ENCODE peak calls at places on chromosomes 2 and 18, in four cellular contexts. K is HepG2, L is SK-N-SH, O is K562. H is an unnamed sample.

GRCh38 chr2:75560022-75560767 is 544 bp downstream of the EVA1A start:
- DNase-seq in K (no peak), L (peak), O (no peak), H (peak)

GRCh38 chr18:29892960-29893558 is 1149.5 kb downstream of the DSC3 start:
- DNase-seq in K (no peak), L (peak), O (peak), H (no peak)

GRCh38 chr2:101205521-101205998 is 47.1 kb upstream of the CNOT11 start:
- DNase-seq in O (no peak), L (peak), K (peak), H (peak)

GRCh38 chr2:143435112-143435511 is 305.9 kb downstream of the ARHGAP15 start:
- DNase-seq in L (no peak), O (no peak), K (no peak), H (no peak)

GRCh38 chr18:25298853-25299274 is 53.1 kb downstream of the ZNF521 start:
- DNase-seq in L (no peak), O (peak), K (no peak), H (no peak)

GRCh38 chr2:177335917-177336450 is 56.6 kb upstream of the AGPS start:
- DNase-seq in K (no peak), L (no peak), O (no peak), H (no peak)

GRCh38 chr18:3297025-3297984 is 35.4 kb downstream of the MYL12B start:
- DNase-seq in L (peak), O (peak), K (peak), H (peak)

GRCh38 chr18:8654482-8655451 is 45.5 kb downstream of the RAB12 start:
- DNase-seq in L (peak), K (no peak), O (peak), H (no peak)

GRCh38 chr2:199258291-199258690 is 199.4 kb downstream of the SATB2 start:
- DNase-seq in K (no peak), O (no peak), L (no peak), H (no peak)

GRCh38 chr18:61606759-61607158 is 273.5 kb downstream of the CDH20 start:
- DNase-seq in O (no peak), K (no peak), L (no peak), H (peak)

GRCh38 chr2:203376173-203376572 is 48.0 kb downstream of the ABI2 start:
- DNase-seq in O (no peak), K (no peak), L (no peak), H (no peak)

GRCh38 chr2:106034325-106034724 is 159.8 kb downstream of the UXS1 start:
- DNase-seq in K (peak), L (no peak), O (no peak), H (no peak)

GRCh38 chr2:106032676-106033075 is 161.4 kb downstream of the UXS1 start:
- DNase-seq in O (no peak), L (no peak), K (no peak), H (no peak)

GRCh38 chr2:106028192-106028591 is 165.9 kb downstream of the UXS1 start:
- DNase-seq in L (no peak), K (no peak), O (no peak), H (no peak)

GRCh38 chr2:106026271-106027190 is 167.6 kb downstream of the UXS1 start:
- DNase-seq in K (no peak), O (no peak), L (no peak), H (no peak)

GRCh38 chr2:106030287-106031268 is 163.5 kb downstream of the UXS1 start:
- DNase-seq in L (no peak), K (peak), O (no peak), H (no peak)
- TF ChIP-seq FOXJ3 in L (no peak), K (peak), O (no peak), H (no peak)

GRCh38 chr2:239880396-239880795 is 144.7 kb downstream of the NDUFA10 start:
- DNase-seq in K (no peak), O (no peak), L (no peak), H (no peak)

GRCh38 chr2:239879423-239880084 is 145.6 kb downstream of the NDUFA10 start:
- DNase-seq in K (no peak), L (peak), O (no peak), H (no peak)

GRCh38 chr2:239882335-239882734 is 142.8 kb downstream of the NDUFA10 start:
- DNase-seq in L (peak), O (peak), K (peak), H (peak)

GRCh38 chr2:239881561-239882320 is 143.4 kb downstream of the NDUFA10 start:
- DNase-seq in O (no peak), L (peak), K (no peak), H (no peak)

GRCh38 chr2:239881031-239881471 is 144.1 kb downstream of the NDUFA10 start:
- DNase-seq in O (no peak), L (no peak), K (no peak), H (no peak)
- TF ChIP-seq FOXJ3 in O (no peak), L (no peak), K (no peak), H (no peak)

GRCh38 chr2:167451496-167452289 is 563.4 kb downstream of the XIRP2 start:
- DNase-seq in L (no peak), K (no peak), O (no peak), H (peak)
- TF ChIP-seq FOXJ3 in L (no peak), K (no peak), O (no peak), H (no peak)

GRCh38 chr2:68837861-68838341 is 33.3 kb downstream of the BMP10 start:
- DNase-seq in K (no peak), L (no peak), O (no peak), H (no peak)
- TF ChIP-seq FOXJ3 in K (no peak), L (no peak), O (no peak), H (no peak)

GRCh38 chr2:233241803-233242202 is 9.7 kb upstream of the ATG16L1 start:
- DNase-seq in O (peak), L (no peak), K (no peak), H (no peak)
- TF ChIP-seq FOXJ3 in O (no peak), L (no peak), K (no peak), H (no peak)

DNA sequence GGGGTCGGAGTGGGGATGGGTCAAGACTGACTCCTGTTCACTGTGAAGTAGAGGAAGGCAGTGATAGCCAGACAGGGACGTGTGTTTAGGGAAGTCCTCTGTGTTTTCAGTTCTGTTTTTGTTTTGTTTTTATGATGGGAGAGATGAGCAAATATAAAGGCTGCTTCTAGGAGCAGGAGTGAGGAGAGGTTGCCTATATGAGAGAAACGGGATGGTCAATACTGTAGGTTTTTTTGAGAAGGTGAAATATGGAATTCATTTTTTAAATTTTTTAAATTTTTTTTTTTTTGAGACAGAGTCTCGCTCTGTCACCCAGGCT is 3.8 kb upstream of the RMC1 start:
- DNase-seq in L (no peak), K (no peak), O (no peak), H (no peak)
- TF ChIP-seq FOXJ3 in L (no peak), K (no peak), O (no peak), H (no peak)

GRCh38 chr2:3100386-3100785 is 277.2 kb downstream of the EIPR1 start:
- DNase-seq in L (no peak), K (no peak), O (no peak), H (no peak)
- TF ChIP-seq FOXJ3 in L (no peak), K (no peak), O (no peak), H (no peak)

DNA sequence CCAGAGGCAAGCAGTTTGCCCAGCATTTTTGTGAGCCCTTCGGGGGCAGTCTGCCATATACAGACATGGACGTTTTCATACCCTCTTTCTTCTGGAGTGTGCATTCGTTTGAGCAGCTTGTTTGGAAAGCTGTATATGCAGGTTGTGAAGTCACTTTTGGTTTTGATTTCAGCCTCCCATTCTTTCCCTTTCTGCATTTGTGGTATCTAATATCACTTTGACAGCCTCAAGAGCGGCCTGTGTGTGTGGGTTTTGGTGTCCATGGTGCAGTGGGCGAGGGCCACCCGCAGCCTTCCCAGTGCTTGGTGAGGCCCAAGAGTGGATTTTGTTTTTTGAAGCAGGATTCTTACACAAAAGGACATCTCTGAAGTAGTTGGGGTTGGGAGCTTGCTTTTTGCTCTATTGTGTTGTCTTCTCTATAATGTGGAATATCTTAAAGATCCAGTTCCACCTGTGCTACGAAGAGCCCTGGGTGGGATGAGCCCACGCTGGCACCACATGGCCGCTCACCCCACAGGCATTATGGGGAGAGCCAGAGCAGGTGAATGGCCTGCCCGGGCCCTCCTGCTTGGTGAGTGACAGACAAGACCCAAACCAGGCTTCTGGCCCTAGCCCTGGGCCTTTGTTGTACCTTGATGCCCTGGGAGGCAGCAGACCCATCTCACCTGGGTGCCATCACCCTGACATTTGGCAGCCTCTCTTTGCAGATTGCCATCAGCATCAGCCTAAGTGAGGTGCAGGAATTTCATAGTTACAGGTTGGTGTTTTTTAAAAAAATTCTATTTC is 29.5 kb downstream of the INPP4A start:
- DNase-seq in O (no peak), L (no peak), K (no peak), H (no peak)
- TF ChIP-seq FOXJ3 in O (no peak), L (no peak), K (no peak), H (no peak)

GRCh38 chr2:9274701-9275343 is 68.2 kb downstream of the ASAP2 start:
- DNase-seq in K (no peak), L (no peak), O (no peak), H (no peak)

GRCh38 chr2:9275399-9275798 is 68.8 kb downstream of the ASAP2 start:
- DNase-seq in O (no peak), K (no peak), L (no peak), H (no peak)

GRCh38 chr2:9276901-9277455 is 70.4 kb downstream of the ASAP2 start:
- DNase-seq in K (no peak), L (no peak), O (no peak), H (no peak)

GRCh38 chr2:9278439-9278838 is 71.8 kb downstream of the ASAP2 start:
- DNase-seq in K (no peak), L (no peak), O (no peak), H (no peak)

DNA sequence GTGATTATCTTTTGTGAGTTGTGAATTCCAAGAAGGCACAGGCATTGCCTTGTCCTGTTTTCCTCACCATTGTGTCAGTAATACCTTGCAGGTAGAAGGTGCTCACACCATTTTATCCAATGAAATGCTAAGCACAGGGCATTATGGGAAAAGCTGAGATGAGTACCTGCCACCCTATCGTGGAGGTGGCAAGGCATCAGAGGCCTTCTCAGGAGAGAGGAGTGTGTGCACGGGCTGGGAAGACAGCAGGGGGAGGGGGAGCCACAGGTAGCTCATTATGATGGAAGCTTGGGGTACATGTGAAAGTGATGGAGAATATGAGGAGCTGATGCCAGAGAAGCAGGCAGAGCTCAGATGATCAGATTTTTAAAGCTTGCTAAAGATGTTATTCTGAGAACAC is 69.5 kb downstream of the ASAP2 start:
- DNase-seq in O (no peak), K (no peak), L (no peak), H (no peak)
- TF ChIP-seq FOXJ3 in O (no peak), K (no peak), L (no peak), H (no peak)

GRCh38 chr2:42569116-42569711 is 782 bp downstream of the MTA3 start:
- DNase-seq in L (peak), O (peak), K (peak), H (no peak)

GRCh38 chr2:42568431-42569115 is at the start of gene MTA3:
- DNase-seq in K (peak), O (peak), L (peak), H (peak)

GRCh38 chr2:42567389-42567788 is 1.0 kb upstream of the MTA3 start:
- DNase-seq in O (no peak), K (no peak), L (no peak), H (no peak)

GRCh38 chr2:42566837-42567251 is 1.6 kb upstream of the MTA3 start:
- DNase-seq in K (no peak), O (no peak), L (no peak), H (no peak)

DNA sequence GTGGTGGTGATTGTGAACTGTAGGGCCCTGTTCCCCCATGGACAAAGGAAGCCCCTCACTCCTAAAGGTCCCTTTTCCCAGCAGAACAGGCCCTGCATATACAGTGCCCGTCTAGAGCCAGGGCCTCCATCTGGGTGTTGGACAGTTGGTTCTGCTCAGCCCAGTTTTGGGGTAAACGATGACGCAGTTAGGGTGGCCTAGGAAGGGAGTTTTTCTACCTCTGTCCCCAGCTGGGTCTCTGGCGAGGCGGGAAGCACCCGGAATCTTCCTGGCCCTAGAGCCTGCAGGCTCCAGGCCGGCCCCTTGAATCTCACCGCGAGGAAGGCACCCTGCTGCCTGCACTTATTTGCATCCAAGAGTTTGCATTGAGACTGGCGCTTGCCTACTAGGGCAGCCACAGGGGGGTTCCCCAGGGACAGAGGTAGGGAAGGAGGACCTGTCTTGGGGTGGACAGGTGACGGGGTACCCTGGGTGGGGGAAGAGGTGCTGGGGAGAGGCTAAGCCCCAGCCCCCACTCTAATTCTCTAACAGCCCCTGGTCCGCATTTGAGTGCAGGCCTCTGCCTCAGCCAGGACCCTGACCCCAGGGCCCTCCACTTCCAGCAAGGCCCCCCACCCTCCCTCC is 514 bp upstream of the MTA3 start:
- DNase-seq in O (no peak), K (peak), L (no peak), H (peak)
- TF ChIP-seq FOXJ3 in O (no peak), K (no peak), L (no peak), H (no peak)